ENCODE peak calls at places on chromosomes 11 and 22, in ten cellular contexts. One of them, this sample, is unnamed. For H3K36me3, the result is how much of the 10 kb centered on the place peaks cover.

GRCh38 chr11:107472966-107473365 is 15.3 kb upstream of the CWF19L2 start:
- DNase-seq in mammary epithelial cell: no peak
- DNase-seq in kidney: no peak
- DNase-seq in WERI-Rb-1: no peak
- DNase-seq in RWPE2: no peak
- DNase-seq in adrenal gland: no peak
- DNase-seq in IMR-90: no peak
- DNase-seq in ovary: no peak
- DNase-seq in sigmoid colon: no peak
- DNase-seq in transverse colon: no peak
- DNase-seq in this sample: peak

GRCh38 chr11:88059326-88059725 is 115.9 kb downstream of the RAB38 start:
- DNase-seq in adrenal gland: no peak
- DNase-seq in WERI-Rb-1: no peak
- DNase-seq in ovary: no peak
- DNase-seq in kidney: no peak
- DNase-seq in transverse colon: no peak
- DNase-seq in RWPE2: no peak
- DNase-seq in IMR-90: no peak
- DNase-seq in mammary epithelial cell: no peak
- DNase-seq in sigmoid colon: no peak
- DNase-seq in this sample: no peak

GRCh38 chr22:24156146-24156914 is 25.0 kb upstream of the SUSD2 start:
- DNase-seq in sigmoid colon: no peak
- DNase-seq in adrenal gland: no peak
- DNase-seq in RWPE2: no peak
- DNase-seq in kidney: no peak
- DNase-seq in WERI-Rb-1: no peak
- DNase-seq in mammary epithelial cell: peak
- DNase-seq in IMR-90: peak
- DNase-seq in transverse colon: peak
- DNase-seq in ovary: peak
- DNase-seq in this sample: no peak

GRCh38 chr11:8706673-8707432 is 24.3 kb downstream of the RPL27A start:
- DNase-seq in transverse colon: no peak
- DNase-seq in sigmoid colon: no peak
- DNase-seq in WERI-Rb-1: no peak
- DNase-seq in mammary epithelial cell: no peak
- DNase-seq in ovary: no peak
- DNase-seq in kidney: no peak
- DNase-seq in RWPE2: no peak
- DNase-seq in IMR-90: no peak
- DNase-seq in adrenal gland: no peak
- DNase-seq in this sample: no peak

GRCh38 chr11:92482502-92482901 is 257.9 kb downstream of the FAT3 start:
- DNase-seq in IMR-90: no peak
- DNase-seq in RWPE2: no peak
- DNase-seq in adrenal gland: no peak
- DNase-seq in mammary epithelial cell: no peak
- DNase-seq in kidney: no peak
- DNase-seq in WERI-Rb-1: no peak
- DNase-seq in transverse colon: no peak
- DNase-seq in ovary: no peak
- DNase-seq in sigmoid colon: no peak
- DNase-seq in this sample: no peak

GRCh38 chr22:36613958-36614357 is 85.0 kb upstream of the EIF3D start:
- DNase-seq in transverse colon: no peak
- DNase-seq in ovary: no peak
- DNase-seq in IMR-90: peak
- DNase-seq in sigmoid colon: no peak
- DNase-seq in RWPE2: no peak
- DNase-seq in mammary epithelial cell: no peak
- DNase-seq in adrenal gland: no peak
- DNase-seq in WERI-Rb-1: no peak
- DNase-seq in kidney: no peak
- DNase-seq in this sample: no peak

GRCh38 chr11:73528877-73529530 is 68.9 kb downstream of the FAM168A start:
- DNase-seq in kidney: no peak
- DNase-seq in mammary epithelial cell: no peak
- DNase-seq in RWPE2: no peak
- DNase-seq in IMR-90: no peak
- DNase-seq in WERI-Rb-1: no peak
- DNase-seq in ovary: no peak
- DNase-seq in adrenal gland: no peak
- DNase-seq in sigmoid colon: no peak
- DNase-seq in transverse colon: no peak
- DNase-seq in this sample: no peak

GRCh38 chr22:45830531-45831245 is 146.3 kb downstream of the WNT7B start:
- DNase-seq in sigmoid colon: no peak
- DNase-seq in kidney: no peak
- DNase-seq in mammary epithelial cell: peak
- DNase-seq in IMR-90: peak
- DNase-seq in RWPE2: no peak
- DNase-seq in ovary: no peak
- DNase-seq in transverse colon: no peak
- DNase-seq in adrenal gland: no peak
- DNase-seq in WERI-Rb-1: no peak
- DNase-seq in this sample: peak

GRCh38 chr22:25077964-25078363 is 121.7 kb upstream of the CRYBB3 start:
- DNase-seq in RWPE2: no peak
- DNase-seq in adrenal gland: no peak
- DNase-seq in mammary epithelial cell: no peak
- DNase-seq in IMR-90: no peak
- DNase-seq in kidney: no peak
- DNase-seq in WERI-Rb-1: peak
- DNase-seq in transverse colon: no peak
- DNase-seq in sigmoid colon: no peak
- DNase-seq in ovary: no peak
- DNase-seq in this sample: no peak

GRCh38 chr11:8015753-8016239 is 28.7 kb downstream of the EIF3F start:
- DNase-seq in adrenal gland: peak
- DNase-seq in RWPE2: no peak
- DNase-seq in transverse colon: no peak
- DNase-seq in ovary: no peak
- DNase-seq in IMR-90: peak
- DNase-seq in kidney: no peak
- DNase-seq in sigmoid colon: no peak
- DNase-seq in mammary epithelial cell: peak
- DNase-seq in WERI-Rb-1: no peak
- DNase-seq in this sample: no peak

GRCh38 chr11:87298155-87298554 is 260.4 kb downstream of the TMEM135 start:
- DNase-seq in kidney: no peak
- DNase-seq in mammary epithelial cell: no peak
- DNase-seq in transverse colon: no peak
- DNase-seq in WERI-Rb-1: no peak
- DNase-seq in sigmoid colon: no peak
- DNase-seq in ovary: no peak
- DNase-seq in RWPE2: no peak
- DNase-seq in adrenal gland: no peak
- DNase-seq in IMR-90: no peak
- DNase-seq in this sample: no peak

GRCh38 chr11:2761131-2762030 is 61.6 kb upstream of the KCNQ1OT1 start:
- DNase-seq in kidney: peak
- DNase-seq in mammary epithelial cell: no peak
- DNase-seq in IMR-90: no peak
- DNase-seq in adrenal gland: no peak
- DNase-seq in ovary: peak
- DNase-seq in RWPE2: no peak
- DNase-seq in transverse colon: peak
- DNase-seq in sigmoid colon: peak
- DNase-seq in WERI-Rb-1: peak
- DNase-seq in this sample: no peak

GRCh38 chr11:40514124-40514523 is 945.3 kb downstream of the LRRC4C start:
- DNase-seq in kidney: no peak
- DNase-seq in sigmoid colon: no peak
- DNase-seq in IMR-90: no peak
- DNase-seq in ovary: no peak
- DNase-seq in RWPE2: no peak
- DNase-seq in adrenal gland: no peak
- DNase-seq in transverse colon: no peak
- DNase-seq in WERI-Rb-1: no peak
- DNase-seq in mammary epithelial cell: peak
- DNase-seq in this sample: peak

GRCh38 chr11:14906614-14907392 is 14.8 kb upstream of the CYP2R1 start:
- DNase-seq in transverse colon: no peak
- DNase-seq in sigmoid colon: no peak
- DNase-seq in RWPE2: no peak
- DNase-seq in kidney: no peak
- DNase-seq in ovary: no peak
- DNase-seq in IMR-90: no peak
- DNase-seq in adrenal gland: no peak
- DNase-seq in mammary epithelial cell: no peak
- DNase-seq in WERI-Rb-1: no peak
- DNase-seq in this sample: no peak

GRCh38 chr22:41411021-41411851 is 29.5 kb downstream of the TEF start:
- DNase-seq in adrenal gland: peak
- DNase-seq in transverse colon: no peak
- DNase-seq in RWPE2: no peak
- DNase-seq in WERI-Rb-1: no peak
- DNase-seq in sigmoid colon: peak
- DNase-seq in ovary: no peak
- DNase-seq in IMR-90: no peak
- DNase-seq in kidney: no peak
- DNase-seq in mammary epithelial cell: no peak
- DNase-seq in this sample: no peak

GRCh38 chr22:43412808-43413785 is 1.3 kb downstream of the MPPED1 start:
- DNase-seq in mammary epithelial cell: no peak
- DNase-seq in IMR-90: no peak
- DNase-seq in ovary: no peak
- DNase-seq in WERI-Rb-1: no peak
- DNase-seq in sigmoid colon: no peak
- DNase-seq in kidney: no peak
- DNase-seq in transverse colon: no peak
- DNase-seq in RWPE2: no peak
- DNase-seq in adrenal gland: no peak
- DNase-seq in this sample: no peak
- H3K4me3 ChIP-seq in mammary epithelial cell: no peak
- H3K4me3 ChIP-seq in IMR-90: no peak
- H3K4me3 ChIP-seq in ovary: no peak
- H3K4me3 ChIP-seq in WERI-Rb-1: no peak
- H3K4me3 ChIP-seq in sigmoid colon: no peak
- H3K4me3 ChIP-seq in kidney: no peak
- H3K4me3 ChIP-seq in transverse colon: no peak
- H3K4me3 ChIP-seq in RWPE2: no peak
- H3K4me3 ChIP-seq in adrenal gland: no peak
- H3K4me3 ChIP-seq in this sample: no peak

GRCh38 chr11:62912268-62912667 is 8.9 kb downstream of the CHRM1 start:
- DNase-seq in kidney: no peak
- DNase-seq in mammary epithelial cell: no peak
- DNase-seq in IMR-90: no peak
- DNase-seq in transverse colon: no peak
- DNase-seq in ovary: no peak
- DNase-seq in sigmoid colon: no peak
- DNase-seq in WERI-Rb-1: no peak
- DNase-seq in adrenal gland: no peak
- DNase-seq in RWPE2: no peak
- DNase-seq in this sample: no peak
- H3K36me3 ChIP-seq in kidney: under half
- H3K36me3 ChIP-seq in mammary epithelial cell: under half
- H3K36me3 ChIP-seq in IMR-90: under half
- H3K36me3 ChIP-seq in transverse colon: under half
- H3K36me3 ChIP-seq in ovary: under half
- H3K36me3 ChIP-seq in sigmoid colon: under half
- H3K36me3 ChIP-seq in WERI-Rb-1: under half
- H3K36me3 ChIP-seq in adrenal gland: under half
- H3K36me3 ChIP-seq in RWPE2: under half
- H3K36me3 ChIP-seq in this sample: under half

GRCh38 chr11:102279641-102280170 is 37.6 kb upstream of the BIRC3 start:
- DNase-seq in WERI-Rb-1: no peak
- DNase-seq in transverse colon: peak
- DNase-seq in mammary epithelial cell: peak
- DNase-seq in ovary: no peak
- DNase-seq in RWPE2: no peak
- DNase-seq in sigmoid colon: no peak
- DNase-seq in kidney: no peak
- DNase-seq in IMR-90: peak
- DNase-seq in adrenal gland: no peak
- DNase-seq in this sample: peak
- TF ChIP-seq CTCF in WERI-Rb-1: no peak
- TF ChIP-seq CTCF in transverse colon: no peak
- TF ChIP-seq CTCF in mammary epithelial cell: peak
- TF ChIP-seq CTCF in ovary: no peak
- TF ChIP-seq CTCF in RWPE2: peak
- TF ChIP-seq CTCF in sigmoid colon: peak
- TF ChIP-seq CTCF in kidney: no peak
- TF ChIP-seq CTCF in IMR-90: peak
- TF ChIP-seq CTCF in adrenal gland: peak
- TF ChIP-seq CTCF in this sample: no peak

GRCh38 chr11:94648789-94649188 is 81.6 kb downstream of the PIWIL4 start:
- DNase-seq in mammary epithelial cell: no peak
- DNase-seq in transverse colon: no peak
- DNase-seq in kidney: no peak
- DNase-seq in adrenal gland: no peak
- DNase-seq in IMR-90: no peak
- DNase-seq in RWPE2: no peak
- DNase-seq in WERI-Rb-1: no peak
- DNase-seq in ovary: no peak
- DNase-seq in sigmoid colon: no peak
- DNase-seq in this sample: no peak

GRCh38 chr11:94649925-94650623 is 82.9 kb downstream of the PIWIL4 start:
- DNase-seq in transverse colon: no peak
- DNase-seq in adrenal gland: no peak
- DNase-seq in mammary epithelial cell: no peak
- DNase-seq in ovary: no peak
- DNase-seq in sigmoid colon: no peak
- DNase-seq in IMR-90: no peak
- DNase-seq in kidney: no peak
- DNase-seq in WERI-Rb-1: no peak
- DNase-seq in RWPE2: no peak
- DNase-seq in this sample: no peak

GRCh38 chr11:94652735-94653284 is 85.6 kb downstream of the PIWIL4 start:
- DNase-seq in adrenal gland: no peak
- DNase-seq in kidney: no peak
- DNase-seq in sigmoid colon: no peak
- DNase-seq in mammary epithelial cell: no peak
- DNase-seq in IMR-90: no peak
- DNase-seq in transverse colon: no peak
- DNase-seq in WERI-Rb-1: no peak
- DNase-seq in ovary: no peak
- DNase-seq in RWPE2: no peak
- DNase-seq in this sample: no peak

GRCh38 chr11:94649254-94649653 is 82.1 kb downstream of the PIWIL4 start:
- DNase-seq in IMR-90: no peak
- DNase-seq in sigmoid colon: no peak
- DNase-seq in adrenal gland: no peak
- DNase-seq in kidney: no peak
- DNase-seq in transverse colon: no peak
- DNase-seq in ovary: no peak
- DNase-seq in WERI-Rb-1: no peak
- DNase-seq in RWPE2: no peak
- DNase-seq in mammary epithelial cell: no peak
- DNase-seq in this sample: no peak

DNA sequence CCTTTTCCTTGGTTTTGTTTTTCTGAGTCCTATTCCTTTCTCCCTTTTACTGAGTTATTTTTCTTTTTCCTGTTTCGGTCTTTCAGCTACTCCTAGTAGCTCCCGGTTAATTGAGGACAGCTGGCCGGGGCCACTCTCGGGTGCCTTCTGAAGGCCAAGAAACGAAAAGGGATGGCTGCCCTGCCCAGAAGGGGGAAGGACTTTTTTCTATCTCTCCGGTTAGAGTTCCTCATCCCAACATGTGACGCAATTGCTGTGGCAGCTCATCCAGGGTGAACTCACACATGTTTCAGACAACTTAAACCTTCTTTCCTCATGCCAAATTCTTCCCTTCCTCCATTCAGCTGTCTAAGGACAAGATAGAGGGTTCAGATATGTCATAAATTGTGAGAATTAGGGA is 83.6 kb downstream of the PIWIL4 start:
- DNase-seq in mammary epithelial cell: no peak
- DNase-seq in sigmoid colon: peak
- DNase-seq in RWPE2: no peak
- DNase-seq in IMR-90: peak
- DNase-seq in kidney: peak
- DNase-seq in WERI-Rb-1: no peak
- DNase-seq in transverse colon: peak
- DNase-seq in ovary: peak
- DNase-seq in adrenal gland: peak
- DNase-seq in this sample: no peak
- H3K4me3 ChIP-seq in mammary epithelial cell: no peak
- H3K4me3 ChIP-seq in sigmoid colon: no peak
- H3K4me3 ChIP-seq in RWPE2: no peak
- H3K4me3 ChIP-seq in IMR-90: no peak
- H3K4me3 ChIP-seq in kidney: no peak
- H3K4me3 ChIP-seq in WERI-Rb-1: no peak
- H3K4me3 ChIP-seq in transverse colon: no peak
- H3K4me3 ChIP-seq in ovary: no peak
- H3K4me3 ChIP-seq in adrenal gland: no peak
- H3K4me3 ChIP-seq in this sample: no peak